ENCODE peak calls at places on chromosomes 11 and 22, in six cellular contexts. Q is body of pancreas; X is astrocyte; T is ACHN; K is activated gamma-delta T cell treated with anti-CD3 and anti-CD28 coated beads, Interleukin-2, amount 50 U/mL, for 16 hours; Z is memory B cell. M is an unnamed sample.
A peak's percentile ranks its signal among the peaks of the same experiment; 100 is the strongest.

GRCh38 chr11:130947481-130947880 is 31.2 kb upstream of the SNX19 start:
- DNase-seq in T (no peak), K (no peak), Z (no peak), Q (no peak), X (no peak), M (no peak)

GRCh38 chr11:72222907-72223614 is 1.5 kb upstream of the INPPL1 start:
- DNase-seq in Q (peak; percentile 97), X (peak; percentile 80), K (peak; percentile 93), T (peak; percentile 90), Z (peak; percentile 89), M (peak; percentile 77)

GRCh38 chr11:117187007-117187406 is 8.5 kb downstream of the SIDT2 start:
- DNase-seq in X (no peak), K (no peak), Q (peak; percentile 2), T (no peak), Z (no peak), M (no peak)

GRCh38 chr11:95835351-95835750 is 45.1 kb downstream of the CEP57 start:
- DNase-seq in T (no peak), K (no peak), X (peak; percentile 46), Q (no peak), Z (no peak), M (no peak)

GRCh38 chr11:67316882-67317364 is 13.6 kb downstream of the SSH3 start:
- DNase-seq in T (peak; percentile 63), X (peak; percentile 45), Z (no peak), K (no peak), Q (no peak), M (peak; percentile 85)

GRCh38 chr11:63445720-63446119 is 45.2 kb downstream of the PLAAT5 start:
- DNase-seq in T (no peak), Z (no peak), Q (no peak), K (no peak), X (peak; percentile 43), M (peak; percentile 12)

GRCh38 chr11:72189448-72190250 is 2.3 kb upstream of the FOLR1 start:
- DNase-seq in T (peak; percentile 30), X (peak; percentile 21), Z (no peak), K (no peak), Q (peak; percentile 60), M (no peak)

GRCh38 chr22:19798825-19799224 is 38.2 kb downstream of the TBX1 start:
- DNase-seq in X (no peak), Z (no peak), Q (no peak), K (no peak), T (no peak), M (no peak)

GRCh38 chr11:16981651-16982194 is 32.5 kb downstream of the PLEKHA7 start:
- DNase-seq in T (no peak), Z (no peak), K (no peak), X (peak; percentile 75), Q (peak; percentile 79), M (peak; percentile 80)

GRCh38 chr11:134536219-134536618 is 124.2 kb upstream of the B3GAT1 start:
- DNase-seq in X (no peak), T (no peak), Q (no peak), Z (no peak), K (no peak), M (no peak)

GRCh38 chr11:8080069-8080670 is 841 bp upstream of the TUB start:
- DNase-seq in T (no peak), Q (no peak), X (no peak), K (no peak), Z (no peak), M (no peak)

GRCh38 chr11:34345012-34345804 is 12.6 kb downstream of the ABTB2 start:
- DNase-seq in T (peak; percentile 97), K (no peak), Q (peak; percentile 33), X (peak; percentile 96), Z (no peak), M (peak; percentile 64)

GRCh38 chr11:125091247-125091876 is 20.1 kb downstream of the TMEM218 start:
- DNase-seq in K (no peak), Z (no peak), X (peak; percentile 64), Q (peak; percentile 34), T (peak; percentile 43), M (peak; percentile 31)

GRCh38 chr11:92123540-92123939 is 101.1 kb upstream of the FAT3 start:
- DNase-seq in X (peak; percentile 93), T (no peak), Q (no peak), Z (no peak), K (no peak), M (no peak)

GRCh38 chr22:22576244-22576988 is 17.4 kb upstream of the PRAME start:
- DNase-seq in Z (peak; percentile 37), X (no peak), T (peak; percentile 63), K (peak; percentile 9), Q (peak; percentile 30), M (peak; percentile 39)

GRCh38 chr22:31206896-31207687 is 5.0 kb upstream of the LIMK2 start:
- DNase-seq in K (no peak), Q (no peak), T (no peak), X (no peak), Z (no peak), M (no peak)

GRCh38 chr11:72591785-72592490 is 82.3 kb downstream of the PDE2A start:
- DNase-seq in T (no peak), Q (peak; percentile 18), X (no peak), Z (peak; percentile 48), K (peak; percentile 32), M (no peak)

GRCh38 chr11:105443623-105444022 is 166.2 kb upstream of the GRIA4 start:
- DNase-seq in X (no peak), K (no peak), Q (no peak), Z (no peak), T (no peak), M (no peak)

GRCh38 chr11:71456831-71457230 is 3.8 kb downstream of the NADSYN1 start:
- DNase-seq in T (no peak), Z (no peak), Q (no peak), X (no peak), K (no peak), M (no peak)

GRCh38 chr11:88357323-88358039 is 19.9 kb upstream of the CTSC start:
- DNase-seq in T (peak; percentile 48), Z (no peak), K (no peak), Q (no peak), X (peak; percentile 52), M (no peak)

GRCh38 chr11:37572491-37573171 is 974.6 kb upstream of the RAG2 start:
- DNase-seq in X (peak; percentile 65), Q (no peak), K (no peak), Z (no peak), T (no peak), M (no peak)

GRCh38 chr11:61679301-61679700 is 890 bp upstream of the DAGLA start:
- DNase-seq in Q (no peak), X (no peak), K (no peak), Z (no peak), T (no peak), M (no peak)

GRCh38 chr11:96967616-96968015 is 577.8 kb downstream of the JRKL start:
- DNase-seq in K (no peak), X (no peak), Z (no peak), T (no peak), Q (no peak), M (no peak)

M was measured in H54.